ENCODE peak calls at places on chromosomes 5 and 9, in five cellular contexts. Q is GM12878, N is HepG2, A is SK-N-SH, C is K562. F is an unnamed sample.

GRCh38 chr5:39158127-39158593 is 61.2 kb downstream of the FYB1 start:
- DNase-seq in Q (no peak), N (no peak), A (no peak), C (peak; percentile 90), F (no peak)

GRCh38 chr5:110716247-110717245 is 9.9 kb downstream of the TMEM232 start:
- DNase-seq in Q (peak; percentile 32), N (no peak), A (no peak), C (no peak), F (no peak)

GRCh38 chr5:1214936-1215220 is 10.3 kb upstream of the SLC6A18 start:
- DNase-seq in Q (no peak), N (no peak), A (no peak), C (no peak), F (no peak)

GRCh38 chr9:33309903-33310302 is 19.6 kb downstream of the NFX1 start:
- DNase-seq in Q (no peak), N (no peak), A (no peak), C (no peak), F (no peak)

GRCh38 chr9:70945301-70945700 is 176.1 kb downstream of the TRPM3 start:
- DNase-seq in Q (no peak), N (no peak), A (no peak), C (no peak), F (no peak)

GRCh38 chr5:72486371-72486770 is 20.8 kb downstream of the ZNF366 start:
- DNase-seq in Q (no peak), N (no peak), A (no peak), C (no peak), F (no peak)

GRCh38 chr5:109611505-109611904 is 78.2 kb upstream of the MAN2A1 start:
- DNase-seq in Q (no peak), N (no peak), A (no peak), C (no peak), F (no peak)

GRCh38 chr9:105405514-105406131 is 42.2 kb upstream of the FSD1L start:
- DNase-seq in Q (peak; percentile 85), N (no peak), A (no peak), C (no peak), F (no peak)

GRCh38 chr5:57184322-57184721 is 10.5 kb downstream of the GPBP1 start:
- DNase-seq in Q (no peak), N (no peak), A (no peak), C (peak; percentile 11), F (no peak)

GRCh38 chr5:108735790-108736189 is 11.9 kb upstream of the FER start:
- DNase-seq in Q (no peak), N (no peak), A (peak; percentile 21), C (peak; percentile 34), F (no peak)

GRCh38 chr9:77598510-77598909 is 49.6 kb downstream of the GNA14 start:
- DNase-seq in Q (no peak), N (no peak), A (no peak), C (no peak), F (no peak)

GRCh38 chr5:118703241-118703640 is 285.1 kb downstream of the DTWD2 start:
- DNase-seq in Q (no peak), N (no peak), A (no peak), C (no peak), F (no peak)
- TF ChIP-seq GABPA in Q (no peak), N (no peak), A (no peak), C (no peak), F (no peak)

GRCh38 chr5:154993461-154993860 is 20.1 kb upstream of the KIF4B start:
- DNase-seq in Q (no peak), N (no peak), A (no peak), C (no peak), F (no peak)

GRCh38 chr5:154995679-154996078 is 17.9 kb upstream of the KIF4B start:
- DNase-seq in Q (no peak), N (no peak), A (peak; percentile 39), C (peak; percentile 12), F (no peak)

GRCh38 chr5:155001523-155001922 is 12.0 kb upstream of the KIF4B start:
- DNase-seq in Q (no peak), N (no peak), A (no peak), C (no peak), F (no peak)

GRCh38 chr5:154999865-155000264 is 13.7 kb upstream of the KIF4B start:
- DNase-seq in Q (no peak), N (no peak), A (no peak), C (no peak), F (no peak)

GRCh38 chr5:154997746-154998145 is 15.8 kb upstream of the KIF4B start:
- DNase-seq in Q (no peak), N (no peak), A (no peak), C (no peak), F (no peak)
- TF ChIP-seq GABPA in Q (no peak), N (no peak), A (no peak), C (no peak), F (no peak)

DNA sequence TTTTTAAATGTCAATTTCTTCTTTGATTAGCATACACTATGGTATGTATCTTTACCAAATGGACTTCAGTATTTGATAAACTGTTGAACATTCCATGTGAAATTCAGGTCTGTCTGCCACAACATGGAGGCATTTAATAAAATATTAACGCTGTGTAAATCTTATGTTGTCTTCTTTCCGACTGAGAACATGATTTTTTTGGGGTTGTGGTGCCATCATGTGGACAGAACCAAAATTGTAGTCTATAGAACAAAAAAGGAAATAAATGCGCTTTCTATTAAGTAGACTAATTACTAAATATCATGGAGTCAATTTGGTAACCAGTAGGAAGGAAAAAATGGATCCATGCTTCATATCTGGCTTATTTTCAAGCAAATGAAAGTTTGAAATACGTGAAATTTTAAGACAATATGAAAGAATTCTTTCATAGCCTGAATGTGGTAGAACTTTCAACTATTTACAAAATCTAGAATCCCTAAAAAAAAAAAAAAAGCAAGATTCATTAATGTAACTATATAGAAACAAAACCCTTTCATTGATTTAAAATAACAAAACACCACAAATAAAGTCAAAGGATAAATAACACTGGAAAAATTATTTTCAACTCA is 2.8 kb upstream of the PLK2 start:
- DNase-seq in Q (no peak), N (peak; percentile 65), A (peak; percentile 30), C (peak; percentile 37), F (no peak)
- TF ChIP-seq GABPA in Q (no peak), N (no peak), A (no peak), C (no peak), F (no peak)

DNA sequence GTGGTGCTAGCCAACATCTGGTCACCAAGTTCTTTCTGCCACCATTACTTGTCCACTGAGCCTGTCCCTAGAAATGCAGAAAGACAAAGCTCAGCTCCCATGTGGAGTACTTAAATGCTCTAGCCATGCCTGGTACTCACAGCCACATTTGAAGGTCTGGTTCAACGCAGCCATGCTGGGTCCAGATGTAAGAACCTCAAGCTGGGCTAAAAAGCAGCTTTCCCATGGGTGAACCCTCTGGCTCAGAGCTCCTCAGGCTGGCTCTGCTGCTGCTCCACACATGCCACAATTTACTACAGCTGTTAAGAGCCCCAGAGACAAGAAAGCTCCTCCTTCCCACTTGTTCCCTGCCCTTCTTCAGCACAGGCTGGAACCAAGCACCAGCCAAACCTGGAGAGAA is 97.1 kb upstream of the LRRTM2 start:
- DNase-seq in Q (no peak), N (no peak), A (no peak), C (no peak), F (no peak)
- TF ChIP-seq GABPA in Q (no peak), N (no peak), A (no peak), C (no peak), F (no peak)

GRCh38 chr9:38432922-38433510 is 8.8 kb upstream of the IGFBPL1 start:
- DNase-seq in Q (no peak), N (peak; percentile 43), A (peak; percentile 47), C (peak; percentile 44), F (peak; percentile 27)
- TF ChIP-seq GABPA in Q (no peak), N (no peak), A (no peak), C (no peak), F (no peak)

GRCh38 chr5:111929892-111930291 is 172.9 kb upstream of the NREP start:
- DNase-seq in Q (no peak), N (no peak), A (no peak), C (no peak), F (peak; percentile 15)
- TF ChIP-seq GABPA in Q (no peak), N (no peak), A (no peak), C (no peak), F (no peak)

DNA sequence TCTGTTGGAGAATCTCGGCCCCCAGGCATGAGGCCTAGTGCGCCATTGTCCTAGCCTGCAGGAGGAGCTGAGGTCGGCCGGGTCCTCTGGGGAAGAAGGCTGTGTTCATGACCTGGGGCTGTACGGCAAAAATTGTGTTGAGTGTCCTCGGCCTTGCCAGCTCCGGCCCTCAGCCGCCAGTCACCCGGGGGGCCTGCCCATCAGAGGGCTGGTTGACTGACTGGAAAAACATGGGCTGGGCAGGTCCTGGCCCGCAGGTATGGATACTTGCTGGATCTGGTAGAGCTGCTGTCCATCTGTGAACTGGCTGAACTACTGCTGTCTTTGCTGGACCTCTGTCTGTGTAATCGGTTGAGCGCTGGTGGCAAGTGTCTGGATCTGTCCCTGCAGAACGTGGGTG is 136.7 kb upstream of the GAS1 start:
- DNase-seq in Q (no peak), N (no peak), A (no peak), C (no peak), F (no peak)
- TF ChIP-seq GABPA in Q (no peak), N (no peak), A (no peak), C (no peak), F (no peak)

GRCh38 chr9:135152608-135153337 is 65.3 kb downstream of the OLFM1 start:
- DNase-seq in Q (no peak), N (peak; percentile 7), A (peak; percentile 59), C (peak; percentile 51), F (no peak)
- TF ChIP-seq GABPA in Q (no peak), N (no peak), A (no peak), C (no peak), F (no peak)

GRCh38 chr9:126523621-126524111 is 90.1 kb upstream of the LMX1B start:
- DNase-seq in Q (no peak), N (no peak), A (peak; percentile 24), C (no peak), F (peak; percentile 54)
- TF ChIP-seq GABPA in Q (no peak), N (no peak), A (no peak), C (no peak), F (no peak)

GRCh38 chr5:155193483-155194107 is 180.0 kb downstream of the KIF4B start:
- DNase-seq in Q (no peak), N (no peak), A (no peak), C (no peak), F (no peak)

GRCh38 chr5:155189476-155189875 is 175.9 kb downstream of the KIF4B start:
- DNase-seq in Q (no peak), N (no peak), A (no peak), C (no peak), F (no peak)

GRCh38 chr5:155193018-155193417 is 179.5 kb downstream of the KIF4B start:
- DNase-seq in Q (no peak), N (no peak), A (no peak), C (no peak), F (no peak)

DNA sequence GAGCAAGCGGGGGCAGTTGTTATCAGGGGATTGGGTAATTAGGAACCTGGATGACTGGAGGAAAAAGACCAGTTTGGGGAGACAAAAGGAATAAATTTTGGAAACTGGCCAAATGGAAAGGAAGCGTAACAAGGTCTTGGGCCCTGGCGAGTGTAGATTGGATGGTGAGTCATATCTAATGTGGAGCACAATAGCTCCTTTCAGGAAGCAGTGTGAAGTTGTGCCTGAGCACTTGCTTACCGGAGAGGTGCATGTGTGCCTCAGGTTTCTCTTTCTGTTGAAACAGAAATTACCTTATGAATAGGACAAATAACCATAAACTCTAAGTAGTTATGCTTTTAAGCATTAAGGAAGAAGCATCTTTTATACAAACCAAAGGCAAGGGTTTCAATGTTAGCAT is 176.4 kb downstream of the KIF4B start:
- DNase-seq in Q (no peak), N (peak; percentile 3), A (no peak), C (no peak), F (no peak)
- TF ChIP-seq GABPA in Q (no peak), N (no peak), A (no peak), C (no peak), F (no peak)